ENCODE peak calls at places on chromosomes 16 and 17, in ten cellular contexts. One of them, this sample, is unnamed.

GRCh38 chr17:39962642-39963220 is at the start of gene GSDMA:
- DNase-seq in GM12865: no peak
- DNase-seq in omental fat pad: no peak
- DNase-seq in AML-193: no peak
- DNase-seq in stomach: no peak
- DNase-seq in NCI-H1105: no peak
- DNase-seq in endothelial cell: no peak
- DNase-seq in effector memory CD4-positive, alpha-beta T cell: no peak
- DNase-seq in CD8-positive, alpha-beta T cell: no peak
- DNase-seq in stimulated activated naive CD8-positive, alpha-beta T cell treated with anti-CD3 and anti-CD28 coated beads, Interleukin-15, amount 100 ng/mL, for 72 hours: no peak
- DNase-seq in this sample: no peak

GRCh38 chr17:75517277-75517865 is 1.0 kb downstream of the TSEN54 start:
- DNase-seq in NCI-H1105: no peak
- DNase-seq in stimulated activated naive CD8-positive, alpha-beta T cell treated with anti-CD3 and anti-CD28 coated beads, Interleukin-15, amount 100 ng/mL, for 72 hours: peak; percentile 47
- DNase-seq in omental fat pad: no peak
- DNase-seq in stomach: peak; percentile 42
- DNase-seq in effector memory CD4-positive, alpha-beta T cell: no peak
- DNase-seq in GM12865: peak; percentile 62
- DNase-seq in endothelial cell: no peak
- DNase-seq in CD8-positive, alpha-beta T cell: no peak
- DNase-seq in AML-193: no peak
- DNase-seq in this sample: no peak

GRCh38 chr17:35809855-35810461 is 674 bp downstream of the TAF15 start:
- DNase-seq in NCI-H1105: no peak
- DNase-seq in endothelial cell: no peak
- DNase-seq in stomach: no peak
- DNase-seq in omental fat pad: peak; percentile 26
- DNase-seq in CD8-positive, alpha-beta T cell: no peak
- DNase-seq in effector memory CD4-positive, alpha-beta T cell: no peak
- DNase-seq in stimulated activated naive CD8-positive, alpha-beta T cell treated with anti-CD3 and anti-CD28 coated beads, Interleukin-15, amount 100 ng/mL, for 72 hours: no peak
- DNase-seq in GM12865: no peak
- DNase-seq in AML-193: no peak
- DNase-seq in this sample: no peak

GRCh38 chr17:42009170-42009569 is 8.1 kb downstream of the DNAJC7 start:
- DNase-seq in effector memory CD4-positive, alpha-beta T cell: no peak
- DNase-seq in CD8-positive, alpha-beta T cell: no peak
- DNase-seq in stimulated activated naive CD8-positive, alpha-beta T cell treated with anti-CD3 and anti-CD28 coated beads, Interleukin-15, amount 100 ng/mL, for 72 hours: no peak
- DNase-seq in AML-193: no peak
- DNase-seq in omental fat pad: no peak
- DNase-seq in endothelial cell: no peak
- DNase-seq in NCI-H1105: no peak
- DNase-seq in stomach: no peak
- DNase-seq in GM12865: no peak
- DNase-seq in this sample: no peak

GRCh38 chr17:47693667-47694017 is 319 bp upstream of the TBKBP1 start:
- DNase-seq in omental fat pad: no peak
- DNase-seq in effector memory CD4-positive, alpha-beta T cell: no peak
- DNase-seq in GM12865: no peak
- DNase-seq in AML-193: no peak
- DNase-seq in stomach: no peak
- DNase-seq in endothelial cell: peak; percentile 62
- DNase-seq in NCI-H1105: peak; percentile 31
- DNase-seq in CD8-positive, alpha-beta T cell: no peak
- DNase-seq in stimulated activated naive CD8-positive, alpha-beta T cell treated with anti-CD3 and anti-CD28 coated beads, Interleukin-15, amount 100 ng/mL, for 72 hours: no peak
- DNase-seq in this sample: no peak

GRCh38 chr17:73297934-73298861 is 13.6 kb downstream of the CDC42EP4 start:
- DNase-seq in CD8-positive, alpha-beta T cell: no peak
- DNase-seq in NCI-H1105: no peak
- DNase-seq in omental fat pad: no peak
- DNase-seq in AML-193: no peak
- DNase-seq in endothelial cell: no peak
- DNase-seq in GM12865: peak; percentile 73
- DNase-seq in effector memory CD4-positive, alpha-beta T cell: no peak
- DNase-seq in stimulated activated naive CD8-positive, alpha-beta T cell treated with anti-CD3 and anti-CD28 coated beads, Interleukin-15, amount 100 ng/mL, for 72 hours: no peak
- DNase-seq in stomach: no peak
- DNase-seq in this sample: no peak

GRCh38 chr16:86101135-86101911 is 202.4 kb downstream of the IRF8 start:
- DNase-seq in omental fat pad: no peak
- DNase-seq in GM12865: no peak
- DNase-seq in effector memory CD4-positive, alpha-beta T cell: no peak
- DNase-seq in endothelial cell: no peak
- DNase-seq in CD8-positive, alpha-beta T cell: no peak
- DNase-seq in stomach: no peak
- DNase-seq in stimulated activated naive CD8-positive, alpha-beta T cell treated with anti-CD3 and anti-CD28 coated beads, Interleukin-15, amount 100 ng/mL, for 72 hours: no peak
- DNase-seq in AML-193: no peak
- DNase-seq in NCI-H1105: no peak
- DNase-seq in this sample: no peak

GRCh38 chr17:49875690-49876089 is 27.8 kb upstream of the TAC4 start:
- DNase-seq in AML-193: no peak
- DNase-seq in NCI-H1105: no peak
- DNase-seq in CD8-positive, alpha-beta T cell: no peak
- DNase-seq in stomach: no peak
- DNase-seq in GM12865: no peak
- DNase-seq in effector memory CD4-positive, alpha-beta T cell: no peak
- DNase-seq in omental fat pad: no peak
- DNase-seq in stimulated activated naive CD8-positive, alpha-beta T cell treated with anti-CD3 and anti-CD28 coated beads, Interleukin-15, amount 100 ng/mL, for 72 hours: no peak
- DNase-seq in endothelial cell: no peak
- DNase-seq in this sample: no peak

GRCh38 chr17:73430848-73431247 is 119.0 kb upstream of the CDC42EP4 start:
- DNase-seq in stimulated activated naive CD8-positive, alpha-beta T cell treated with anti-CD3 and anti-CD28 coated beads, Interleukin-15, amount 100 ng/mL, for 72 hours: no peak
- DNase-seq in effector memory CD4-positive, alpha-beta T cell: no peak
- DNase-seq in AML-193: peak; percentile 32
- DNase-seq in CD8-positive, alpha-beta T cell: no peak
- DNase-seq in omental fat pad: no peak
- DNase-seq in stomach: no peak
- DNase-seq in NCI-H1105: peak; percentile 2
- DNase-seq in GM12865: no peak
- DNase-seq in endothelial cell: no peak
- DNase-seq in this sample: no peak